ENCODE peak calls at places on chromosome 1, in six cellular contexts. Z is A549, L is right lobe of liver, Q is heart left ventricle, E is NB4, T is esophagus squamous epithelium. G is an unnamed sample.

GRCh38 chr1:154198756-154199562 is 7.1 kb upstream of the TPM3 start:
- DNase-seq in T (no peak), Z (peak), Q (no peak), L (no peak), E (peak), G (peak)

GRCh38 chr1:164092603-164093353 is 466.2 kb upstream of the PBX1 start:
- DNase-seq in Q (no peak), E (peak), L (no peak), Z (no peak), T (no peak), G (no peak)

GRCh38 chr1:29650041-29650400 is 413.7 kb downstream of the PTPRU start:
- DNase-seq in T (no peak), Q (no peak), Z (no peak), E (no peak), L (no peak), G (no peak)

GRCh38 chr1:51564124-51564523 is 45.1 kb upstream of the EPS15 start:
- DNase-seq in L (no peak), E (peak), Q (no peak), Z (peak), T (no peak), G (no peak)

GRCh38 chr1:17199267-17200044 is 5.5 kb upstream of the PADI1 start:
- DNase-seq in L (no peak), E (no peak), Z (no peak), T (no peak), Q (no peak), G (no peak)

GRCh38 chr1:87706198-87706597 is 377.5 kb downstream of the LMO4 start:
- DNase-seq in Q (no peak), Z (no peak), L (no peak), E (no peak), T (no peak), G (no peak)

GRCh38 chr1:248822148-248823032 is 3.3 kb downstream of the SH3BP5L start:
- DNase-seq in Z (no peak), T (no peak), E (no peak), L (no peak), Q (no peak), G (no peak)

GRCh38 chr1:94698759-94699502 is 121.2 kb upstream of the SLC44A3 start:
- DNase-seq in L (no peak), Z (peak), Q (no peak), T (no peak), E (no peak), G (no peak)

GRCh38 chr1:93692983-93693591 is 11.4 kb upstream of the BCAR3 start:
- DNase-seq in Q (no peak), Z (peak), E (no peak), L (no peak), T (no peak), G (peak)

GRCh38 chr1:151534662-151535278 is 5.3 kb upstream of the TUFT1 start:
- DNase-seq in E (peak), Q (peak), Z (peak), L (peak), T (no peak), G (peak)

GRCh38 chr1:112935474-112936289 is 20.3 kb downstream of the SLC16A1 start:
- DNase-seq in L (no peak), E (peak), T (no peak), Z (peak), Q (no peak), G (no peak)

GRCh38 chr1:231385118-231385748 is 36.9 kb downstream of the EGLN1 start:
- DNase-seq in Q (no peak), E (no peak), T (no peak), L (no peak), Z (no peak), G (no peak)

GRCh38 chr1:30415171-30415940 is 308.0 kb downstream of the MATN1 start:
- DNase-seq in T (no peak), Z (no peak), Q (no peak), L (no peak), E (no peak), G (no peak)

GRCh38 chr1:228668553-228669400 is 66.5 kb upstream of the RHOU start:
- DNase-seq in T (no peak), E (peak), L (no peak), Z (no peak), Q (no peak), G (no peak)

DNA sequence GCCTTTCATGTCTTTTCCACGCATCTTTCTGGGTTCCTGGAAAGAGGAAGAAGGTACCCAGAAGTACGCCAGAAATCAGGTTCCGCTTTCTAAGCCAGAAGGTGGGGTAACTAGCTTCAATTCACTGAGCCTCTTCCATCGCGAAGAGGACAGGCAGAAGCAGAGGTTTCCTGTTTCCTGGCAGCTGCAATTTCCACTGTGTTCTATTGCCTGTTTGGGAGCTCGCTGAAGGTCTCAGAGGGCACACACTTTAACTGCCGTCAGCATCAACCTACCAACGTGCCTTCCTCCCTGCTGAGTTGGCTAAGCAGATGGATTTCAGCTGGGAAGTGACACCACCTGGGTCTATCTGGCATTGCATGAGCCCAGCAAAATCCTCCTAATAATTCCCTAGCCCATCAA is 10.0 kb downstream of the NCF2 start:
- DNase-seq in Q (no peak), L (no peak), Z (peak), E (peak), T (no peak), G (peak)
- TF ChIP-seq CTCF in Q (no peak), L (peak), Z (peak), E (peak), T (no peak), G (no peak)

GRCh38 chr1:2373551-2374259 is 17.6 kb downstream of the MORN1 start:
- DNase-seq in Q (no peak), L (peak), T (no peak), E (no peak), Z (no peak), G (no peak)
- TF ChIP-seq POLR2A in Q (no peak), L (no peak), T (no peak), E (no peak), Z (no peak), G (no peak)

DNA sequence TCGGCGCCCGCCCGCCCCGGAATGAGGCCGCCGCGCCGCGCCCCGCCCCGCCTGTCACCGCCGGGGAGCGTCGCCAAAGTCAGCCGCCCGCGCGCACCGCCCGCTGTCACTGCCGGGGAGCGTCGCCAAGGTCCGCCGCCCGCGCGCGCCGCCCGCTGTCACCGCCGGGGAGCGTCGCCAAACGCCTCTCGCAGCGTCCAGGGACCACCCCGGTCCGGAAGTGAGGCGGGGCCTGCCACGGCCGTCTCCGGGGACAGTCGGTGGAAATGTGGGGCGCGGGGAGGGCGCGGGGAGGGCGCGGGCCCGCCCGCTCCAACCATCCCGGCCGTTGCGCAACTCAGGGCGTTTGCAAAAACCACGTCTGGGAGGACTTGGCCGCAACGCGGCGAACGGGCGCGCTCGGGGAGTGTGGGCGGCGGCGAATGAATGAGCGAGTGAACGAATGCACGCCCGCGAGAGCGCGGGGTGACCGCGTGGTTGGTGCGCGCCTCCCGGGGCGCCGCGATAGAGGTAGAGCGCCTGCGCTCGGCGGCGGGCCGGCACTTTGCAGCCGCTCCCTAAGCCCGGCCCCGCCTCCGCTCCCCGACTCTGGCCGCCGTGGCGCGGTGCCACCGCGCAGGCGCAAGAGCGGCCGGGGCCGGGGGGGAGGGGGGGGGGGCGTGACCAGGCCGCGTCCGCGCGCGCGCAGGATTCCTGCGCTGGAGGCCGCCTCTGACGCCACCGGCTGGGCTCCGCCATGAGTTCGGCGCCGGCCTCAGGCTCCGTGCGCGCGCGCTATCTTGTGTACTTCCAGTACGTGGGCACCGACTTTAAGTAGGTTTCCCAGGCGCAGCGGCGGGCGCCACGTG is at the start of the genes ACAP3 and PUSL1:
- DNase-seq in E (peak), Z (peak), T (peak), L (peak), Q (peak), G (peak)
- TF ChIP-seq CTCF in E (no peak), Z (no peak), T (no peak), L (no peak), Q (no peak), G (no peak)

GRCh38 chr1:67545364-67545763 is 115.2 kb upstream of the SERBP1 start:
- DNase-seq in L (no peak), Z (no peak), E (no peak), Q (no peak), T (no peak), G (no peak)
- TF ChIP-seq POLR2A in L (no peak), Z (no peak), E (no peak), Q (no peak), T (no peak), G (no peak)

DNA sequence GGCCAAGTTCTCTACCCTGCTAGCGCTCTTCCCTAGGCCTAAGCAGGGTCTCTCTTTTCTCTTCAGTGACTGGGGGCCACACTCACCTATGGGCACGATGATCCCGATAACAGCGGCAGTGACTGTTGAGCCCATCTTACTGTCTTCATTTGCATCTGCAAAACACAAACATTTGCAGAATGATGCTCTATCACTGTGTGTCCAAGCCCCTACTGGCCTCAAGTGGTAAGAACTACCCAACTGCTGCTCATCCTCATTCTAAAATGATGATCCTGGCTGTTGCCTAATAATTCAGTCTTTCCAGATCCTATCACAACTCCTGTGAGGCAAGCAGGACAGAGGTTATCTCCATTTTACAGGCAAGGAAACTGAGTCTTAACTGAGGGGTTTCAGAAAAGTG is 16.7 kb upstream of the MAGOH start:
- DNase-seq in E (no peak), Q (no peak), T (no peak), L (no peak), Z (no peak), G (no peak)
- TF ChIP-seq CTCF in E (no peak), Q (no peak), T (no peak), L (no peak), Z (no peak), G (no peak)

GRCh38 chr1:212858055-212858460 is at the start of gene FLVCR1:
- DNase-seq in L (peak), T (peak), Z (peak), Q (peak), E (peak), G (peak)
- TF ChIP-seq POLR2A in L (peak), T (peak), Z (peak), Q (peak), E (peak), G (peak)

G was measured in thyroid gland.